ENCODE peak calls at places on chromosomes 3 and 15, in four cellular contexts. L, X, A and V are unnamed samples.
A peak's percentile ranks its signal among the peaks of the same experiment; 100 is the strongest.

GRCh38 chr3:124850633-124851032 is 36.5 kb downstream of the ITGB5 start:
- DNase-seq in L (no peak), X (no peak), A (no peak), V (no peak)

GRCh38 chr3:114499986-114500385 is 206.2 kb downstream of the TIGIT start:
- DNase-seq in L (no peak), X (no peak), A (peak; percentile 31), V (no peak)

GRCh38 chr3:24338409-24338808 is 156.2 kb downstream of the THRB start:
- DNase-seq in L (no peak), X (no peak), A (no peak), V (no peak)

GRCh38 chr3:112550859-112551258 is 10.9 kb downstream of the ATG3 start:
- DNase-seq in L (no peak), X (no peak), A (no peak), V (no peak)

GRCh38 chr15:78456391-78456790 is 18.4 kb downstream of the IREB2 start:
- DNase-seq in L (no peak), X (no peak), A (no peak), V (no peak)

GRCh38 chr3:60594025-60594424 is 657.2 kb downstream of the FHIT start:
- DNase-seq in L (no peak), X (no peak), A (no peak), V (no peak)

GRCh38 chr3:55203006-55203405 is 275.1 kb upstream of the LRTM1 start:
- DNase-seq in L (no peak), X (no peak), A (no peak), V (no peak)

GRCh38 chr3:38992117-38992779 is 59.5 kb downstream of the SCN11A start:
- DNase-seq in L (no peak), X (no peak), A (no peak), V (no peak)

GRCh38 chr15:34472947-34473346 is 35.3 kb upstream of the GOLGA8A start:
- DNase-seq in L (no peak), X (no peak), A (no peak), V (no peak)

GRCh38 chr3:32106929-32107362 is 526 bp downstream of the GPD1L start:
- DNase-seq in L (peak; percentile 18), X (no peak), A (no peak), V (peak; percentile 12)

GRCh38 chr3:128590948-128591347 is 59.7 kb downstream of the RPN1 start:
- DNase-seq in L (no peak), X (no peak), A (no peak), V (no peak)

GRCh38 chr15:81887913-81888312 is 157.9 kb downstream of the MEX3B start:
- DNase-seq in L (no peak), X (no peak), A (no peak), V (no peak)

GRCh38 chr3:127699098-127699945 is 26.6 kb downstream of the ABTB1 start:
- DNase-seq in L (no peak), X (no peak), A (no peak), V (no peak)

GRCh38 chr3:59407425-59407824 is 357.6 kb upstream of the CFAP20DC start:
- DNase-seq in L (no peak), X (no peak), A (no peak), V (no peak)

GRCh38 chr3:9750556-9751411 is 1.0 kb downstream of the OGG1 start:
- DNase-seq in L (peak; percentile 48), X (no peak), A (no peak), V (no peak)

GRCh38 chr3:42847731-42848130 is 27.9 kb downstream of the CYP8B1 start:
- DNase-seq in L (no peak), X (no peak), A (no peak), V (no peak)

GRCh38 chr3:43995929-43996378 is 245.7 kb upstream of the TOPAZ1 start:
- DNase-seq in L (no peak), X (no peak), A (no peak), V (no peak)

GRCh38 chr3:194727435-194728128 is 41.9 kb downstream of the FAM43A start:
- DNase-seq in L (no peak), X (no peak), A (no peak), V (no peak)

GRCh38 chr3:194732617-194733016 is 46.9 kb downstream of the FAM43A start:
- DNase-seq in L (no peak), X (no peak), A (no peak), V (no peak)

GRCh38 chr3:194728986-194729385 is 43.3 kb downstream of the FAM43A start:
- DNase-seq in L (no peak), X (no peak), A (no peak), V (no peak)

GRCh38 chr3:194730369-194730768 is 44.7 kb downstream of the FAM43A start:
- DNase-seq in L (no peak), X (no peak), A (no peak), V (no peak)

GRCh38 chr3:194731496-194732073 is 45.9 kb downstream of the FAM43A start:
- DNase-seq in L (no peak), X (no peak), A (no peak), V (no peak)
- TF ChIP-seq POLR2AphosphoS5 in L (no peak), X (no peak), A (no peak), V (no peak)

GRCh38 chr3:28590216-28590615 is 241.6 kb upstream of the AZI2 start:
- DNase-seq in L (no peak), X (no peak), A (no peak), V (no peak)
- TF ChIP-seq TAF1 in L (no peak), X (no peak), A (no peak), V (no peak)

GRCh38 chr3:49296781-49297420 is 19.9 kb upstream of the C3orf62 start:
- DNase-seq in L (no peak), X (no peak), A (no peak), V (no peak)
- TF ChIP-seq POLR2AphosphoS5 in L (no peak), X (no peak), A (no peak), V (no peak)

DNA sequence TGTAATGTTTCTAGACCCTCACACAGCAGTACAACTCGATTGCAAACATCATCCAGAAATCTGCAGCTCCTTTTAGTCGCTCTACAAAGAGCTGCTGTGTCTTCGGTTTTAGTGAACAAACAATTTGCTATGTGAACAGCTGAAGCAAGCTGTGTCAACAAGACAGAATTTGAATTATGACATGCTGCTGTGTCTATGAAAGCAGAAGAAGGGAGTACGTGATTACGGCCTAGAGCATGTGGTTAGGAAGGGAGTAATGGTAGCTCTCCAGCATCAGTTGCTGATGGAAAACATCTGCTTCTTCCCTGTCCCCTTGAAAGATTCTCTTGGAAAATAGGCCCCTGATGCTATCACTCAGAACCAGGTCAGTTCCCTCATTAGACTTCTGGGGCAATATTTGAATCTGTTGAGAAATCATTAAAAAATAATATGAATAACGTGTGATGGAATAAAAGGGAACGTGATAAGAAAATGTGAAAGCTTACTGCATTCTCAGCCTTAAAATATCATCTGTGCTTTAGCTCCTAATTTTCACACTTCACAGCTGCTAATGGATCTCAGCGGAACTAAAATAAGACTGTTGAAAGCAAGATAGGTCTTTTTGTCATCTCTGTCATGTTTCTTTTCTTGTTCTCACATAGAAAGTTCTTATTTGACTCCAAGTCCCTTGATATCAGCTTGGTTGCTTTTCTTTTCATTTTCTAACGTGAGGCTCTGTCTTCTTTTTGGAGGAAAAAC is 891.5 kb downstream of the ROBO2 start:
- DNase-seq in L (no peak), X (peak; percentile 1), A (no peak), V (no peak)
- TF ChIP-seq TAF1 in L (no peak), X (no peak), A (no peak), V (no peak)

GRCh38 chr3:40179016-40179415 is 130.5 kb upstream of the EIF1B start:
- DNase-seq in L (peak; percentile 58), X (peak; percentile 63), A (no peak), V (peak; percentile 22)
- TF ChIP-seq POLR2AphosphoS5 in L (no peak), X (no peak), A (no peak), V (no peak)

DNA sequence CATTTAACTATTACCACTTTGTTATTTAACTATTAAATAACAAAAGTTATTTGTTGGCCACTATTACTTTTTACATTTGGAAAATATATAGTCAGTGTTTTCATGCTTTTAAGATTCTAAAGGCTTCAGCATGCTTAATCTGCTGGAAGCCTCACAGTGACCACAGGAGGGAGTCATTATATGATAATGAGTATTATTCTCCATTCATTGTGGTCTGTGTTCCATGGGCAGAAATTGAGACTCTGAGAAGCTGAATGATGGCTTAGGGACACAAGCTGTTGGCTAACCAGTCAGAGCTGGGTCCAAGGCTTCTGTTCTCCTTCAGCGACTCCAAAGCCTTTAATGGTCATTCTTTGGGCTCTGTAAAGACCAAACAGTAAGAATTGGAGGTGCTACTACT is 64.7 kb downstream of the BFSP2 start:
- DNase-seq in L (no peak), X (peak; percentile 41), A (no peak), V (no peak)
- TF ChIP-seq TAF1 in L (no peak), X (no peak), A (no peak), V (no peak)

DNA sequence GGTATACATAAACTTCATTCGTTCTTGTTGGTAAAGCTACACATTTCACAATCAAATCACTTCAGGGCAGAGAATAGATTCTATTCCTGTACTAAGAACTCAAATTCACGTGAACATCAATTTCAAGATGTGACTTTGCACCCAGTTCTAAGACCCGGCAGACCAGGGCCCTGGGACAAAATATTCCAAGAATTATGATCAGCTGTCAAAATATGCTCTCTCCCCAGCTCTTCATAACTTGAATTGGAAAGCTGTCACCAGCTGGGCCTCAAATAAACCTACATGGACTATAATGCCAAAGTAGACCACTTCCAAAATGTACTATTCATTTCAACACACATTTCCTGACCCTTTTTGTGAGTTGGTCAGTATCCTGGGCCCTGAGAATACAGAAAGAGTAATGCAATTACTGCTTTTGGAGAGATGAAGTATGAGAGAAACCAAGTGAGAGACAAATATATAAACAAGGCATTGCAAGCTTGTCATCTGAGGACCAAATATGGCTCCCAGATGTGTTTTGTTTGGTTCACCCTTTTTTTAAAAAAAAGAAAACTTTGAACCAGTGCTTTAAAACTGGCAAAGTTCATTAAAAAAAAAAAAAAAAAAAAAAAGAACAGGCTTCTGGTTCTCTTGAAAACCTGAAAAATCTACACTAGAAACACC is 14.9 kb downstream of the MAGI1 start:
- DNase-seq in L (no peak), X (no peak), A (no peak), V (no peak)
- TF ChIP-seq POLR2AphosphoS5 in L (no peak), X (no peak), A (no peak), V (no peak)

GRCh38 chr3:120642368-120642948 is 39.6 kb downstream of the HGD start:
- DNase-seq in L (peak; percentile 57), X (no peak), A (no peak), V (no peak)
- TF ChIP-seq TAF1 in L (no peak), X (no peak), A (no peak), V (no peak)